ENCODE peak calls at places on chromosomes 12 and 14, in four cellular contexts. N, D, I and L are unnamed samples.

GRCh38 chr12:58314610-58315009 is 373.2 kb downstream of the ATP23 start:
- DNase-seq in D (no peak), N (no peak), I (no peak), L (no peak)

GRCh38 chr14:38987781-38988180 is 115.3 kb downstream of the SEC23A start:
- DNase-seq in I (no peak), D (no peak), N (no peak), L (no peak)

GRCh38 chr12:85244561-85244960 is 35.5 kb upstream of the ALX1 start:
- DNase-seq in I (no peak), N (no peak), D (no peak), L (no peak)

GRCh38 chr12:63869656-63870055 is 25.2 kb downstream of the SRGAP1 start:
- DNase-seq in I (no peak), N (no peak), D (no peak), L (no peak)

GRCh38 chr12:117466677-117467362 is 105.4 kb upstream of the NOS1 start:
- DNase-seq in N (no peak), I (no peak), D (no peak), L (no peak)

GRCh38 chr12:88431245-88431644 is 149.0 kb downstream of the KITLG start:
- DNase-seq in D (no peak), I (no peak), N (no peak), L (no peak)

GRCh38 chr12:124369901-124370378 is 75.0 kb downstream of the RFLNA start:
- DNase-seq in I (no peak), D (no peak), N (no peak), L (no peak)

GRCh38 chr14:101972126-101972785 is 7.9 kb downstream of the DYNC1H1 start:
- DNase-seq in D (peak), I (no peak), N (peak), L (peak)

GRCh38 chr14:47278233-47278842 is 397.1 kb downstream of the MDGA2 start:
- DNase-seq in I (peak), N (peak), D (no peak), L (no peak)

GRCh38 chr14:101191086-101191881 is 287.8 kb upstream of the RTL1 start:
- DNase-seq in I (no peak), D (no peak), N (peak), L (peak)

GRCh38 chr14:23492618-23493272 is 23.2 kb downstream of the NGDN start:
- DNase-seq in N (no peak), D (no peak), I (no peak), L (no peak)

GRCh38 chr12:64088431-64089349 is 133.4 kb downstream of the KICS2 start:
- DNase-seq in N (peak), I (no peak), D (no peak), L (peak)

GRCh38 chr14:51972566-51972965 is 16.8 kb upstream of the RTRAF start:
- DNase-seq in I (no peak), D (no peak), N (no peak), L (no peak)

GRCh38 chr12:6310771-6311610 is 509 bp downstream of the PLEKHG6 start:
- DNase-seq in D (no peak), I (no peak), N (peak), L (peak)
- TF ChIP-seq POLR2AphosphoS5 in D (no peak), I (no peak), N (no peak), L (no peak)

GRCh38 chr12:6902448-6902847 is 2.2 kb upstream of the LRRC23 start:
- DNase-seq in N (no peak), D (no peak), I (no peak), L (peak)

GRCh38 chr12:6905414-6906040 is 905 bp downstream of the LRRC23 start:
- DNase-seq in I (no peak), N (no peak), D (no peak), L (peak)

GRCh38 chr12:6899837-6900519 is 4.6 kb upstream of the LRRC23 start:
- DNase-seq in D (no peak), N (peak), I (no peak), L (peak)

GRCh38 chr12:6903712-6904111 is 910 bp upstream of the LRRC23 start:
- DNase-seq in N (no peak), D (no peak), I (no peak), L (no peak)

GRCh38 chr12:6904280-6905276 is at the start of gene LRRC23:
- DNase-seq in D (peak), N (peak), I (peak), L (peak)
- TF ChIP-seq POLR2AphosphoS5 in D (no peak), N (peak), I (peak), L (peak)

GRCh38 chr12:8661751-8662150 is 875 bp downstream of the MFAP5 start:
- DNase-seq in D (no peak), N (no peak), I (no peak), L (no peak)

GRCh38 chr12:8662592-8662991 is at the start of gene MFAP5:
- DNase-seq in N (no peak), D (no peak), I (no peak), L (peak)

GRCh38 chr12:8667280-8667679 is 4.7 kb upstream of the MFAP5 start:
- DNase-seq in I (no peak), D (no peak), N (no peak), L (no peak)

GRCh38 chr12:8665729-8666128 is 3.1 kb upstream of the MFAP5 start:
- DNase-seq in I (no peak), D (no peak), N (no peak), L (no peak)

GRCh38 chr12:8664228-8664963 is 1.8 kb upstream of the MFAP5 start:
- DNase-seq in I (no peak), N (no peak), D (peak), L (peak)
- TF ChIP-seq POLR2AphosphoS5 in I (no peak), N (peak), D (no peak), L (peak)

GRCh38 chr14:105968291-105968690 is 441.9 kb downstream of the TMEM121 start:
- DNase-seq in N (no peak), D (no peak), I (no peak), L (no peak)
- TF ChIP-seq POLR2AphosphoS5 in N (no peak), D (no peak), I (no peak), L (no peak)

GRCh38 chr14:77936138-77936639 is 136.3 kb downstream of the ADCK1 start:
- DNase-seq in D (no peak), N (no peak), I (no peak), L (no peak)
- TF ChIP-seq POLR2AphosphoS5 in D (no peak), N (no peak), I (no peak), L (no peak)